ENCODE peak calls at places on chromosome X, in five cellular contexts. One of them, this sample, is unnamed.

GRCh38 chrX:47351706-47352105 is 18.7 kb upstream of the ZNF157 start:
- DNase-seq in right lobe of liver: no peak
- DNase-seq in left ventricle myocardium inferior: no peak
- DNase-seq in cardiac muscle cell: no peak
- DNase-seq in A549: no peak
- DNase-seq in this sample: no peak

GRCh38 chrX:134971926-134972325 is 18.9 kb upstream of the SMIM10 start:
- DNase-seq in right lobe of liver: no peak
- DNase-seq in left ventricle myocardium inferior: no peak
- DNase-seq in cardiac muscle cell: no peak
- DNase-seq in A549: no peak
- DNase-seq in this sample: no peak

GRCh38 chrX:17067534-17067933 is 121.1 kb downstream of the REPS2 start:
- DNase-seq in right lobe of liver: no peak
- DNase-seq in left ventricle myocardium inferior: no peak
- DNase-seq in cardiac muscle cell: no peak
- DNase-seq in A549: no peak
- DNase-seq in this sample: no peak

GRCh38 chrX:148517191-148517590 is 16.8 kb downstream of the AFF2 start:
- DNase-seq in right lobe of liver: no peak
- DNase-seq in left ventricle myocardium inferior: no peak
- DNase-seq in cardiac muscle cell: no peak
- DNase-seq in A549: no peak
- DNase-seq in this sample: no peak

GRCh38 chrX:7943600-7944245 is 16.5 kb upstream of the PNPLA4 start:
- DNase-seq in right lobe of liver: no peak
- DNase-seq in left ventricle myocardium inferior: no peak
- DNase-seq in cardiac muscle cell: no peak
- DNase-seq in A549: no peak
- DNase-seq in this sample: no peak

GRCh38 chrX:24646745-24647182 is 383 bp downstream of the PCYT1B start:
- DNase-seq in right lobe of liver: no peak
- DNase-seq in left ventricle myocardium inferior: no peak
- DNase-seq in cardiac muscle cell: peak
- DNase-seq in A549: no peak
- DNase-seq in this sample: no peak

GRCh38 chrX:131288738-131289511 is at the start of gene IGSF1:
- DNase-seq in right lobe of liver: peak
- DNase-seq in left ventricle myocardium inferior: peak
- DNase-seq in cardiac muscle cell: peak
- DNase-seq in A549: no peak
- DNase-seq in this sample: peak

GRCh38 chrX:118240359-118240758 is 105.5 kb upstream of the WDR44 start:
- DNase-seq in right lobe of liver: no peak
- DNase-seq in left ventricle myocardium inferior: peak
- DNase-seq in cardiac muscle cell: no peak
- DNase-seq in A549: no peak
- DNase-seq in this sample: no peak

GRCh38 chrX:19840899-19841648 is 46.3 kb downstream of the SH3KBP1 start:
- DNase-seq in right lobe of liver: no peak
- DNase-seq in left ventricle myocardium inferior: no peak
- DNase-seq in cardiac muscle cell: no peak
- DNase-seq in A549: no peak
- DNase-seq in this sample: no peak

GRCh38 chrX:1420371-1420770 is 28.5 kb upstream of the SLC25A6 start:
- DNase-seq in right lobe of liver: no peak
- DNase-seq in left ventricle myocardium inferior: no peak
- DNase-seq in cardiac muscle cell: no peak
- DNase-seq in A549: no peak
- DNase-seq in this sample: peak

GRCh38 chrX:25049347-25049746 is 33.6 kb upstream of the ARX start:
- DNase-seq in right lobe of liver: no peak
- DNase-seq in left ventricle myocardium inferior: no peak
- DNase-seq in cardiac muscle cell: no peak
- DNase-seq in A549: no peak
- DNase-seq in this sample: no peak

GRCh38 chrX:129823115-129823514 is 20.6 kb downstream of the ZDHHC9 start:
- DNase-seq in right lobe of liver: no peak
- DNase-seq in left ventricle myocardium inferior: no peak
- DNase-seq in cardiac muscle cell: peak
- DNase-seq in A549: peak
- DNase-seq in this sample: no peak

GRCh38 chrX:44872319-44872816 is 620 bp upstream of the KDM6A start:
- DNase-seq in right lobe of liver: peak
- DNase-seq in left ventricle myocardium inferior: no peak
- DNase-seq in cardiac muscle cell: no peak
- DNase-seq in A549: peak
- DNase-seq in this sample: no peak

GRCh38 chrX:15815779-15816452 is 25.6 kb downstream of the ZRSR2 start:
- DNase-seq in right lobe of liver: no peak
- DNase-seq in left ventricle myocardium inferior: no peak
- DNase-seq in cardiac muscle cell: peak
- DNase-seq in A549: peak
- DNase-seq in this sample: no peak

GRCh38 chrX:104255465-104255864 is 732 bp upstream of the ESX1 start:
- DNase-seq in right lobe of liver: no peak
- DNase-seq in left ventricle myocardium inferior: no peak
- DNase-seq in cardiac muscle cell: no peak
- DNase-seq in A549: no peak
- DNase-seq in this sample: no peak

GRCh38 chrX:137916090-137916746 is 350.3 kb downstream of the ZIC3 start:
- DNase-seq in right lobe of liver: no peak
- DNase-seq in left ventricle myocardium inferior: no peak
- DNase-seq in cardiac muscle cell: peak
- DNase-seq in A549: no peak
- DNase-seq in this sample: no peak

GRCh38 chrX:30888526-30889146 is 418 bp downstream of the TAB3 start:
- DNase-seq in right lobe of liver: no peak
- DNase-seq in left ventricle myocardium inferior: no peak
- DNase-seq in cardiac muscle cell: peak
- DNase-seq in A549: peak
- DNase-seq in this sample: peak

GRCh38 chrX:14915596-14915995 is 42.4 kb downstream of the MOSPD2 start:
- DNase-seq in right lobe of liver: no peak
- DNase-seq in left ventricle myocardium inferior: no peak
- DNase-seq in cardiac muscle cell: no peak
- DNase-seq in A549: no peak
- DNase-seq in this sample: no peak

GRCh38 chrX:3286196-3286920 is 60.1 kb downstream of the MXRA5 start:
- DNase-seq in right lobe of liver: no peak
- DNase-seq in left ventricle myocardium inferior: no peak
- DNase-seq in cardiac muscle cell: no peak
- DNase-seq in A549: no peak
- DNase-seq in this sample: no peak
- H3K27ac ChIP-seq in right lobe of liver: no peak
- H3K27ac ChIP-seq in left ventricle myocardium inferior: no peak
- H3K27ac ChIP-seq in cardiac muscle cell: no peak
- H3K27ac ChIP-seq in A549: peak
- H3K27ac ChIP-seq in this sample: no peak

DNA sequence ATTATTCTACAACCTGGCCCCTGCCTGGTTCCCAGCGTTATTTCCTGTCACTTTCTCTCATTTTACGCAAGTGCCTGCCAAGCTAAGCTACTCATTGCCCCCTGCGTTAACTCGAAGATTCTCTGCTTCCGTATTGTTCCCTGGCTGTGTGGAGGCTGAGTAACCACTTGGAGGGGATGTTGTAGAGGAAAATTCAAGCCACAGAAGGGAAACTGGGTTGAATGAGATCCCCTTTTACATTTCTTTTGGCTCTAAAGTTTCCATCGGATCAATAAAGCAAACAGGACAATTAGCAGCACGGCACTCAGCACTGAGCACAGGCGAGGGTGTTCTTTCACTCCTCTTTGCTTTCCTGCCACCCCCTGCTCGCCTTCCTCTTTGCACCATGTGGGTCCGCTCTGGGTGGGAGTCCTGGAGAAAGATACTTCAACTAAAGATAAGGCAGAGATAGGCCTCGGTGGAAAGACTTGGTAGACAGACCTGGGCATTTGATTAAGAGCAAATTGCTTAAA is 4.2 kb upstream of the TMSB4X start:
- DNase-seq in right lobe of liver: no peak
- DNase-seq in left ventricle myocardium inferior: no peak
- DNase-seq in cardiac muscle cell: peak
- DNase-seq in A549: no peak
- DNase-seq in this sample: no peak
- TF ChIP-seq CTCF in right lobe of liver: peak
- TF ChIP-seq CTCF in left ventricle myocardium inferior: peak
- TF ChIP-seq CTCF in cardiac muscle cell: peak
- TF ChIP-seq CTCF in A549: peak
- TF ChIP-seq CTCF in this sample: peak

DNA sequence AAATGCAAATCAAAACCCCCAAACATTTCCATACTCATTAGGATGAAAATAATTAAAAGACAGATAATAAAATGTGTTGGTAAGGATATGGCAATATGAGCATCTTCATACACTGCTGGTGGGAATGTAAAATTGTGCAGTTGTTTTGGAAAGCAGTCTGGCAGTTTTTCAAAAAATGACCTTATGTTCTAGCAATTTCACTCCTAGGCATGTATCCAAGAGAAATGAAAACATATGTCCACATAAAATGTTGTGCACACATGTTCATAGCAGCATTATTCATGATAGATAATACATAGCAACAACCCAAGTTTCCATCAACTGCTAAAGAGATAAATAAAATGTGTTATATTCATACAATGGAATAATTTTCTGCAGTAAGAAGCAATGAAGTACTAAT is 14.7 kb upstream of the GPRASP2 start:
- DNase-seq in right lobe of liver: no peak
- DNase-seq in left ventricle myocardium inferior: no peak
- DNase-seq in cardiac muscle cell: no peak
- DNase-seq in A549: no peak
- DNase-seq in this sample: no peak
- H3K4me3 ChIP-seq in right lobe of liver: no peak
- H3K4me3 ChIP-seq in left ventricle myocardium inferior: no peak
- H3K4me3 ChIP-seq in cardiac muscle cell: no peak
- H3K4me3 ChIP-seq in A549: no peak
- H3K4me3 ChIP-seq in this sample: no peak

DNA sequence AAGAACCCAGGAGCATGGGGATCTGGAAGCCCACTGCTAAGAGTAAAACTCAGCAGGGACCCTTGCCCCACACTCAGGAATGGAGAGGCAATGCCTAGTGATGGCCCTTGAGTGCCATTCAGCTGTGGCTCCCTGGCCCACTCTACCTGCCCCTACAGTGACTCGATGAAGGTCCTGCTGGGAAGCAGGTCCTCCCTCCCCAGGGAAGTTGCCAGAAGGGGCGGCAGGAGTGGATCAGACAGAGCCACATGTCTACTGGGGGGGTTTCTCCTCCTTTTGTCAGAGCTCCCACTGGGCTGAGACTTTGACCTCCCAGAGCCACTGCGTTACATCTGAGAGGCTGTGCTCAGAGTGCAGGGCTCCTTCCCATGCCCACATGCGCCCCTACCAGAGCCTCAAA is 1.2 kb downstream of the SLC10A3 start:
- DNase-seq in right lobe of liver: no peak
- DNase-seq in left ventricle myocardium inferior: no peak
- DNase-seq in cardiac muscle cell: no peak
- DNase-seq in A549: no peak
- DNase-seq in this sample: no peak
- H3K27ac ChIP-seq in right lobe of liver: no peak
- H3K27ac ChIP-seq in left ventricle myocardium inferior: peak
- H3K27ac ChIP-seq in cardiac muscle cell: no peak
- H3K27ac ChIP-seq in A549: peak
- H3K27ac ChIP-seq in this sample: no peak

DNA sequence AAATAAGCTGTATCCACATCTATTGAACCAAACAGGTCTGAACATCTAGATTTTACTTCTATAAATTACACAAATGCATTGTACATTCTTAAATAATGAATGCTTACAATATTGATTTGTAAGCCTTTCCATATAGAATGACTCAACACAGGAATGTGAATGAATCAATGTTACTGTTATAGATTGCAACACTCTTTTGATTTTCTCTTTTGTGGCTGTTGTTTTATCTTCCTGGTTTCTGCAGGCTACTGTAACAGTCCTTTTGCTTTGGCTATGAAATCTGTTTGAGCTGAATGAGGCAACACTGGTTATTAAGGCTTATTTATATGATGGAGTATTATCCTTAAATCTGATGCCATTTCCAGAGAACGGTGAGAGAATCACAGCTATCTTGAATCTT is 49.5 kb downstream of the GPR50 start:
- DNase-seq in right lobe of liver: no peak
- DNase-seq in left ventricle myocardium inferior: no peak
- DNase-seq in cardiac muscle cell: no peak
- DNase-seq in A549: no peak
- DNase-seq in this sample: no peak
- TF ChIP-seq CTCF in right lobe of liver: no peak
- TF ChIP-seq CTCF in left ventricle myocardium inferior: no peak
- TF ChIP-seq CTCF in cardiac muscle cell: no peak
- TF ChIP-seq CTCF in A549: no peak
- TF ChIP-seq CTCF in this sample: no peak

GRCh38 chrX:133937022-133937421 is 48.4 kb downstream of the GPC3 start:
- DNase-seq in right lobe of liver: no peak
- DNase-seq in left ventricle myocardium inferior: no peak
- DNase-seq in cardiac muscle cell: no peak
- DNase-seq in A549: no peak
- DNase-seq in this sample: no peak

GRCh38 chrX:133939655-133940054 is 45.7 kb downstream of the GPC3 start:
- DNase-seq in right lobe of liver: no peak
- DNase-seq in left ventricle myocardium inferior: no peak
- DNase-seq in cardiac muscle cell: no peak
- DNase-seq in A549: no peak
- DNase-seq in this sample: no peak

GRCh38 chrX:133943507-133943906 is 41.9 kb downstream of the GPC3 start:
- DNase-seq in right lobe of liver: no peak
- DNase-seq in left ventricle myocardium inferior: no peak
- DNase-seq in cardiac muscle cell: no peak
- DNase-seq in A549: no peak
- DNase-seq in this sample: no peak

GRCh38 chrX:133935096-133935495 is 50.3 kb downstream of the GPC3 start:
- DNase-seq in right lobe of liver: no peak
- DNase-seq in left ventricle myocardium inferior: no peak
- DNase-seq in cardiac muscle cell: no peak
- DNase-seq in A549: no peak
- DNase-seq in this sample: no peak

DNA sequence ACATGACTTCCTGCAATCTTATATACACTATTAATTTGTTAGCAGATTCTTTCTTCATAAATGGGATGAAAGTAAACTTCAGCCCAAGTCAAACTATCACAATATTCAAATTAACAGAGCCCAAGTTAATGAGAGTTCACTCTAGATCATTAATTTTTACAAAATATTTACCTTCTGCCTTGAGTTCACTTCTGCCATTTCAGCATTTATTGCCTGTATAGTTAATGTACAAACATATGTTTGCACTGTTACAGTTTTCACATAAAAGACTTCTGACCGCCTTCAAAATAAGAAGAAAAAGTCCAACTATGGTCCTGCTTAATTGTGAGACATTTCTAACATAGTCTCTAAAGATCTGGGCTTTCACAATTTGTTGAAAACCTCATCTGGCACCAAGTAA is 46.9 kb downstream of the GPC3 start:
- DNase-seq in right lobe of liver: no peak
- DNase-seq in left ventricle myocardium inferior: no peak
- DNase-seq in cardiac muscle cell: no peak
- DNase-seq in A549: no peak
- DNase-seq in this sample: no peak
- H3K4me3 ChIP-seq in right lobe of liver: no peak
- H3K4me3 ChIP-seq in left ventricle myocardium inferior: no peak
- H3K4me3 ChIP-seq in cardiac muscle cell: no peak
- H3K4me3 ChIP-seq in A549: no peak
- H3K4me3 ChIP-seq in this sample: no peak